ENCODE peak calls at places on chromosomes 11 and 22, in six cellular contexts. One of them, this sample, is unnamed.

GRCh38 chr11:9606799-9607510 is 33.5 kb downstream of the WEE1 start:
- DNase-seq in GM23338: peak
- DNase-seq in AG04450: no peak
- DNase-seq in AG09309: no peak
- DNase-seq in endothelial cell: no peak
- DNase-seq in cardiac fibroblast: no peak
- DNase-seq in this sample: no peak

GRCh38 chr11:59040607-59041006 is 45.5 kb upstream of the GLYATL1B start:
- DNase-seq in GM23338: no peak
- DNase-seq in AG04450: no peak
- DNase-seq in AG09309: no peak
- DNase-seq in endothelial cell: no peak
- DNase-seq in cardiac fibroblast: no peak
- DNase-seq in this sample: no peak

GRCh38 chr22:29152045-29152380 is 53.7 kb upstream of the EMID1 start:
- DNase-seq in GM23338: peak
- DNase-seq in AG04450: no peak
- DNase-seq in AG09309: no peak
- DNase-seq in endothelial cell: peak
- DNase-seq in cardiac fibroblast: no peak
- DNase-seq in this sample: no peak

GRCh38 chr22:19195796-19196731 is 17.5 kb upstream of the SLC25A1 start:
- DNase-seq in GM23338: no peak
- DNase-seq in AG04450: no peak
- DNase-seq in AG09309: no peak
- DNase-seq in endothelial cell: no peak
- DNase-seq in cardiac fibroblast: no peak
- DNase-seq in this sample: no peak

GRCh38 chr22:37862570-37863325 is 13.5 kb downstream of the EIF3L start:
- DNase-seq in GM23338: no peak
- DNase-seq in AG04450: no peak
- DNase-seq in AG09309: no peak
- DNase-seq in endothelial cell: no peak
- DNase-seq in cardiac fibroblast: no peak
- DNase-seq in this sample: no peak

GRCh38 chr11:117523680-117524079 is 196.0 kb downstream of the CEP164 start:
- DNase-seq in GM23338: no peak
- DNase-seq in AG04450: no peak
- DNase-seq in AG09309: no peak
- DNase-seq in endothelial cell: no peak
- DNase-seq in cardiac fibroblast: no peak
- DNase-seq in this sample: no peak

GRCh38 chr11:47565340-47566165 is at the start of gene PTPMT1:
- DNase-seq in GM23338: peak
- DNase-seq in AG04450: no peak
- DNase-seq in AG09309: no peak
- DNase-seq in endothelial cell: peak
- DNase-seq in cardiac fibroblast: peak
- DNase-seq in this sample: peak

GRCh38 chr11:33417121-33417520 is 159.9 kb downstream of the HIPK3 start:
- DNase-seq in GM23338: no peak
- DNase-seq in AG04450: no peak
- DNase-seq in AG09309: no peak
- DNase-seq in endothelial cell: no peak
- DNase-seq in cardiac fibroblast: no peak
- DNase-seq in this sample: no peak

GRCh38 chr11:15300282-15300681 is 185.6 kb downstream of the INSC start:
- DNase-seq in GM23338: no peak
- DNase-seq in AG04450: no peak
- DNase-seq in AG09309: no peak
- DNase-seq in endothelial cell: no peak
- DNase-seq in cardiac fibroblast: no peak
- DNase-seq in this sample: no peak

GRCh38 chr11:87263979-87264378 is 226.2 kb downstream of the TMEM135 start:
- DNase-seq in GM23338: no peak
- DNase-seq in AG04450: no peak
- DNase-seq in AG09309: no peak
- DNase-seq in endothelial cell: no peak
- DNase-seq in cardiac fibroblast: no peak
- DNase-seq in this sample: no peak

GRCh38 chr11:87263439-87263838 is 225.7 kb downstream of the TMEM135 start:
- DNase-seq in GM23338: no peak
- DNase-seq in AG04450: no peak
- DNase-seq in AG09309: no peak
- DNase-seq in endothelial cell: no peak
- DNase-seq in cardiac fibroblast: no peak
- DNase-seq in this sample: no peak

GRCh38 chr11:87265915-87266314 is 228.2 kb downstream of the TMEM135 start:
- DNase-seq in GM23338: no peak
- DNase-seq in AG04450: no peak
- DNase-seq in AG09309: no peak
- DNase-seq in endothelial cell: no peak
- DNase-seq in cardiac fibroblast: no peak
- DNase-seq in this sample: no peak

GRCh38 chr11:87266751-87267150 is 229.0 kb downstream of the TMEM135 start:
- DNase-seq in GM23338: no peak
- DNase-seq in AG04450: no peak
- DNase-seq in AG09309: no peak
- DNase-seq in endothelial cell: no peak
- DNase-seq in cardiac fibroblast: no peak
- DNase-seq in this sample: no peak

DNA sequence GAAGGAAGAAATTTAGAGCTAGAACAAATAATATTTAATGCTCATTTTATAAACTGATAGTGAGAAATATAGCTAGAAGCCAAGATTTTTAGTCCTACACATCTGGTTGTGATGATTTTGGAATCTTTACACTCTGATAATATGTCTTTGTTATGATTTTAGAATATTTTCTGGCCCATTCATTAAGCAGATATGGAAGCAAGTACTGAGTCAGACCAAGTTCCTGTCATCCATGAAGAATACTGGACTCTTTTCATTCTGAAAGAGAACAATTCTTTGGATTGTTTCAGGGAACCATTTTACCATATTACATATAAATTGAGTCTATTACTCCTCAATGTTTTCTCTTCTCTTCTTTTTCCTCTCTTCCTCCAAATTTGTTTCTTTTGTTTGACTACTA is 227.4 kb downstream of the TMEM135 start:
- DNase-seq in GM23338: no peak
- DNase-seq in AG04450: peak
- DNase-seq in AG09309: no peak
- DNase-seq in endothelial cell: no peak
- DNase-seq in cardiac fibroblast: peak
- DNase-seq in this sample: no peak
- TF ChIP-seq CTCF in GM23338: no peak
- TF ChIP-seq CTCF in AG04450: no peak
- TF ChIP-seq CTCF in AG09309: no peak
- TF ChIP-seq CTCF in endothelial cell: no peak
- TF ChIP-seq CTCF in cardiac fibroblast: no peak
- TF ChIP-seq CTCF in this sample: no peak

GRCh38 chr22:49702068-49702397 is 125.6 kb downstream of the BRD1 start:
- DNase-seq in GM23338: no peak
- DNase-seq in AG04450: no peak
- DNase-seq in AG09309: no peak
- DNase-seq in endothelial cell: no peak
- DNase-seq in cardiac fibroblast: no peak
- DNase-seq in this sample: no peak
- TF ChIP-seq CTCF in GM23338: no peak
- TF ChIP-seq CTCF in AG04450: no peak
- TF ChIP-seq CTCF in AG09309: no peak
- TF ChIP-seq CTCF in endothelial cell: peak
- TF ChIP-seq CTCF in cardiac fibroblast: no peak
- TF ChIP-seq CTCF in this sample: no peak

GRCh38 chr11:18526130-18526520 is 617 bp downstream of the TSG101 start:
- DNase-seq in GM23338: no peak
- DNase-seq in AG04450: no peak
- DNase-seq in AG09309: no peak
- DNase-seq in endothelial cell: no peak
- DNase-seq in cardiac fibroblast: no peak
- DNase-seq in this sample: no peak

GRCh38 chr11:18521123-18521522 is 5.6 kb downstream of the TSG101 start:
- DNase-seq in GM23338: no peak
- DNase-seq in AG04450: no peak
- DNase-seq in AG09309: no peak
- DNase-seq in endothelial cell: no peak
- DNase-seq in cardiac fibroblast: no peak
- DNase-seq in this sample: no peak

GRCh38 chr11:18523079-18523478 is 3.7 kb downstream of the TSG101 start:
- DNase-seq in GM23338: no peak
- DNase-seq in AG04450: no peak
- DNase-seq in AG09309: no peak
- DNase-seq in endothelial cell: no peak
- DNase-seq in cardiac fibroblast: no peak
- DNase-seq in this sample: no peak

GRCh38 chr11:18524248-18524647 is 2.5 kb downstream of the TSG101 start:
- DNase-seq in GM23338: no peak
- DNase-seq in AG04450: no peak
- DNase-seq in AG09309: no peak
- DNase-seq in endothelial cell: no peak
- DNase-seq in cardiac fibroblast: no peak
- DNase-seq in this sample: no peak

DNA sequence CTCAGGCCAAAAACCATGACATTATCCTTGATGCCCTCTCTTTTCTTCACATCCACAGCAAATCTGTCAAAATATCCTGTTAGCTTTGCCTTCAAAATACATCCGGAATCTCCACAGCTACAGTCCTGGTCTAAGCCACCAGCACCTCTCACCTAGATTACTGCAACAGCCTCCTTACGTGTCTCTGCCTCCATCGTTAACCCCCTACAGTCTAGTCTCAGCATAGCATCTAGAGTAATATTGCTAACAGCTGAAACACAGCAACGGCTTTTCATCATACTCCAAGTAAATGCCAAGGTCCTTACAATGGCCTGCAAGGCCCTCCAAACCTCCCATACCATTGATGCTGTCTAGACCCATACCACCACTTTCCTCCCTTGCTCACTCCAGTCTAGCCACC is 4.4 kb downstream of the TSG101 start:
- DNase-seq in GM23338: peak
- DNase-seq in AG04450: no peak
- DNase-seq in AG09309: no peak
- DNase-seq in endothelial cell: no peak
- DNase-seq in cardiac fibroblast: peak
- DNase-seq in this sample: no peak
- TF ChIP-seq CTCF in GM23338: no peak
- TF ChIP-seq CTCF in AG04450: no peak
- TF ChIP-seq CTCF in AG09309: no peak
- TF ChIP-seq CTCF in endothelial cell: no peak
- TF ChIP-seq CTCF in cardiac fibroblast: peak
- TF ChIP-seq CTCF in this sample: no peak

GRCh38 chr22:50695421-50696250 is 23.0 kb downstream of the SHANK3 start:
- DNase-seq in GM23338: no peak
- DNase-seq in AG04450: no peak
- DNase-seq in AG09309: no peak
- DNase-seq in endothelial cell: no peak
- DNase-seq in cardiac fibroblast: no peak
- DNase-seq in this sample: no peak

GRCh38 chr22:50696251-50696798 is 23.7 kb downstream of the SHANK3 start:
- DNase-seq in GM23338: no peak
- DNase-seq in AG04450: no peak
- DNase-seq in AG09309: no peak
- DNase-seq in endothelial cell: no peak
- DNase-seq in cardiac fibroblast: no peak
- DNase-seq in this sample: no peak

GRCh38 chr22:50693462-50693861 is 20.8 kb downstream of the SHANK3 start:
- DNase-seq in GM23338: no peak
- DNase-seq in AG04450: no peak
- DNase-seq in AG09309: no peak
- DNase-seq in endothelial cell: no peak
- DNase-seq in cardiac fibroblast: no peak
- DNase-seq in this sample: no peak

GRCh38 chr22:50694766-50695420 is 22.3 kb downstream of the SHANK3 start:
- DNase-seq in GM23338: no peak
- DNase-seq in AG04450: no peak
- DNase-seq in AG09309: no peak
- DNase-seq in endothelial cell: no peak
- DNase-seq in cardiac fibroblast: no peak
- DNase-seq in this sample: no peak

DNA sequence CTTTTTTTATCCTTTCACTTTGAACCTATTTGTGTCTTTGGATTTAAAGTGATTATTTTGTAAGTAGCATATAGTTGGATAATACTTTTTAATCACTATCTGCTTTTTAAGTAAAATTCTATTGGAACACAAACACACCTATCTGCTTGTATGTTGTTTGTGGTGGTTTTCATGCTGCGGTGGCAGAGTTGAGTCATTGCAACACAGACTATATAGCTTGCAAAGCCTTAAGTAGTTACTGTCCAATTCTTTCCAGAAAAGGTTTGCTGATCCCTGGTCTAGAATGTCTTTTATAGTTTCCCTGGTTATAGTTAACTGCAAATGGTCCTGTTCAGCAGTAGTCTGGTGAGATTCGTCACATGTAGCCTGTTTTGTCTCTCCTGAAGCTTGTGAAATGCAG is 21.5 kb downstream of the SHANK3 start:
- DNase-seq in GM23338: no peak
- DNase-seq in AG04450: no peak
- DNase-seq in AG09309: no peak
- DNase-seq in endothelial cell: no peak
- DNase-seq in cardiac fibroblast: no peak
- DNase-seq in this sample: no peak
- TF ChIP-seq CTCF in GM23338: no peak
- TF ChIP-seq CTCF in AG04450: no peak
- TF ChIP-seq CTCF in AG09309: no peak
- TF ChIP-seq CTCF in endothelial cell: no peak
- TF ChIP-seq CTCF in cardiac fibroblast: no peak
- TF ChIP-seq CTCF in this sample: no peak

GRCh38 chr22:23446796-23447350 is 133.2 kb downstream of the IGLL1 start:
- DNase-seq in GM23338: no peak
- DNase-seq in AG04450: no peak
- DNase-seq in AG09309: no peak
- DNase-seq in endothelial cell: no peak
- DNase-seq in cardiac fibroblast: no peak
- DNase-seq in this sample: no peak

GRCh38 chr22:23452231-23453010 is 127.7 kb downstream of the IGLL1 start:
- DNase-seq in GM23338: no peak
- DNase-seq in AG04450: no peak
- DNase-seq in AG09309: no peak
- DNase-seq in endothelial cell: no peak
- DNase-seq in cardiac fibroblast: no peak
- DNase-seq in this sample: no peak

GRCh38 chr22:23453277-23453676 is 126.8 kb downstream of the IGLL1 start:
- DNase-seq in GM23338: no peak
- DNase-seq in AG04450: no peak
- DNase-seq in AG09309: no peak
- DNase-seq in endothelial cell: no peak
- DNase-seq in cardiac fibroblast: no peak
- DNase-seq in this sample: no peak

DNA sequence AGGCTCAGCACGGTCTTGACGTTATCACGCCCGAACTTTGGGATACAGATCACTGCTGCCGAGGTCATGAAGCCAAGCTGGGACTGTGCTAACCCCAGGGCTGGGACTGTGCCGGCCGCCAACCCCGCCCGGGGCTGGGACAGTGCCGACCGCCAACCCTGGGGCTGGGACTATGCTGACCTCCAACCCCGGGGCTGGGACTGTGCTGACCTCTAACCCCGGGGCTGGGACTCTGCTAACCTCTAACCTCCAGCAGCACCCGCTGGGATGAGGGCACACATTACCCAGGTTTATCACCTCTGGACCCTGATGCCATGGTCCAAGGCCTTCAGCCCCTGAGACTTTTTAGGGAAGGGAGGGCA is 129.7 kb downstream of the IGLL1 start:
- DNase-seq in GM23338: no peak
- DNase-seq in AG04450: no peak
- DNase-seq in AG09309: no peak
- DNase-seq in endothelial cell: no peak
- DNase-seq in cardiac fibroblast: no peak
- DNase-seq in this sample: no peak
- TF ChIP-seq CTCF in GM23338: no peak
- TF ChIP-seq CTCF in AG04450: no peak
- TF ChIP-seq CTCF in AG09309: no peak
- TF ChIP-seq CTCF in endothelial cell: no peak
- TF ChIP-seq CTCF in cardiac fibroblast: no peak
- TF ChIP-seq CTCF in this sample: no peak

This sample was measured in nephron progenitor cell.